ENCODE peak calls at places on chromosomes 1 and 21, in five cellular contexts. L, H, E, T and W are unnamed samples.

GRCh38 chr1:226248091-226248490 is 24.6 kb downstream of the MIXL1 start:
- DNase-seq in E (no peak), H (no peak), T (no peak), L (no peak), W (no peak)

GRCh38 chr1:210185063-210185462 is 47.5 kb upstream of the SERTAD4 start:
- DNase-seq in T (peak; percentile 29), L (no peak), E (no peak), H (no peak), W (no peak)

GRCh38 chr1:46547481-46548383 is 3.7 kb downstream of the KNCN start:
- DNase-seq in T (peak; percentile 87), L (peak; percentile 57), E (no peak), H (no peak), W (no peak)

GRCh38 chr1:155463865-155464264 is 98.7 kb downstream of the ASH1L start:
- DNase-seq in T (no peak), H (no peak), L (no peak), E (peak; percentile 47), W (no peak)

GRCh38 chr1:30678209-30678608 is 45.2 kb downstream of the MATN1 start:
- DNase-seq in T (no peak), L (no peak), E (no peak), H (no peak), W (no peak)

GRCh38 chr1:25641931-25642611 is 25.5 kb downstream of the MAN1C1 start:
- DNase-seq in T (no peak), H (no peak), E (peak; percentile 20), L (no peak), W (peak; percentile 75)

GRCh38 chr1:108027389-108027788 is 62.4 kb upstream of the VAV3 start:
- DNase-seq in L (no peak), E (no peak), T (no peak), H (no peak), W (no peak)

GRCh38 chr1:147768582-147768981 is 8.2 kb upstream of the GJA5 start:
- DNase-seq in H (no peak), L (no peak), T (no peak), E (no peak), W (no peak)

GRCh38 chr1:16258591-16259135 is 21.7 kb upstream of the CPLANE2 start:
- DNase-seq in T (no peak), H (no peak), E (no peak), L (no peak), W (no peak)

GRCh38 chr1:234771642-234772344 is 161.8 kb upstream of the IRF2BP2 start:
- DNase-seq in L (no peak), H (no peak), E (no peak), T (no peak), W (no peak)

GRCh38 chr1:227903614-227904501 is 43.9 kb downstream of the WNT9A start:
- DNase-seq in H (no peak), E (no peak), T (no peak), L (no peak), W (no peak)

GRCh38 chr1:167612986-167613385 is 17.0 kb upstream of the RCSD1 start:
- DNase-seq in L (no peak), H (no peak), T (no peak), E (no peak), W (no peak)

GRCh38 chr1:58618303-58618702 is 41.3 kb upstream of the TACSTD2 start:
- DNase-seq in H (no peak), L (peak; percentile 94), E (peak; percentile 54), T (no peak), W (no peak)

GRCh38 chr1:83990734-83991133 is 8.2 kb downstream of the TTLL7 start:
- DNase-seq in E (no peak), L (no peak), H (no peak), T (no peak), W (no peak)
- TF ChIP-seq CTCF in E (no peak), L (no peak), H (no peak), T (no peak), W (no peak)

DNA sequence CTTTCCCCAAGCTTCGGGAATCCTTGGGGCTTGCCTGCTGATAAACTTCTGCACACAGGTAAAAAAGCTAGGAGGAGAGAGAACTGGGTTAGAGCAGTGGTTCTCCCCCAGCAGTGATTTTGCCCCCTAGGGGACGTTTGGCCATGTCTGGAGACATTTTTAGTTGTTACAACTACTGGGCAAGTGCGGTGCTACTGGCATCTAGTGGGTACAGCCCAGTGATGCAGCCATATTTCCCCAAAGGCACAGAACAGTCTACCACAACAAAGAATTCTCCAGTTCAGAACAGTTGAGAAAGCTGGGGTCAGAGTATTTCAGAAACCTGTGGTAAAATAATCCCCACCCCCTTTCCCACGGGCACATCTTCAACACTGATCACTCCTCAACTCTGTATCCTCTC is 41.3 kb downstream of the LRRC71 start:
- DNase-seq in L (peak; percentile 22), H (no peak), T (peak; percentile 39), E (no peak), W (no peak)
- TF ChIP-seq CTCF in L (no peak), H (no peak), T (peak; percentile 32), E (peak; percentile 20), W (no peak)

DNA sequence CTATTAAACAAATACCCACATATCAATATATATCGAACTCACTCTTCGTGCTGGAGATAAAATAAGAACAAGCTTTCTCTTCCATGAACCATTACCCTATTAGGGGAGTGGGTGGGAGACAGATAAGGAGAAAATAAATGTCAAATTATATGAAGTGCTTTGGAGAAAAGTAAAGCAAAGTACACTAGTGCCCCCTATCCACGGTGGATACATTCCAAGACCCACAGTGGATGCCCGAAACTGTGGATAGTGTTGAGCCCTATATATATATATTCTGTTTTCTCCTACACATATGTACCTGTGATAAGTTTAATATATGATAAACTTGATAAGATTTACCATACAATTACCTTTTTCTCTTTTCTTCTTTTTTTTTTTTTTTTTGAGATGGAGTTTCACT is 54.6 kb downstream of the FH start:
- DNase-seq in E (no peak), L (no peak), H (no peak), T (peak; percentile 32), W (no peak)
- TF ChIP-seq CTCF in E (no peak), L (no peak), H (no peak), T (peak; percentile 56), W (no peak)

GRCh38 chr1:9447215-9447960 is 91.9 kb upstream of the SLC25A33 start:
- DNase-seq in L (no peak), H (no peak), T (no peak), E (no peak), W (no peak)

GRCh38 chr1:9449106-9449627 is 90.1 kb upstream of the SLC25A33 start:
- DNase-seq in T (no peak), H (peak; percentile 37), L (no peak), E (no peak), W (no peak)

GRCh38 chr1:9451086-9451485 is 88.2 kb upstream of the SLC25A33 start:
- DNase-seq in H (no peak), T (no peak), L (no peak), E (no peak), W (no peak)

GRCh38 chr1:9449976-9450696 is 89.1 kb upstream of the SLC25A33 start:
- DNase-seq in T (no peak), E (no peak), H (no peak), L (no peak), W (no peak)

GRCh38 chr1:9448132-9449105 is 90.8 kb upstream of the SLC25A33 start:
- DNase-seq in E (no peak), H (no peak), L (no peak), T (no peak), W (no peak)
- TF ChIP-seq CTCF in E (no peak), H (peak; percentile 38), L (no peak), T (no peak), W (no peak)

GRCh38 chr1:160746870-160747500 is 7.9 kb downstream of the SLAMF7 start:
- DNase-seq in E (no peak), H (no peak), T (peak; percentile 43), L (no peak), W (no peak)

GRCh38 chr1:160747717-160748116 is 8.7 kb downstream of the SLAMF7 start:
- DNase-seq in L (no peak), E (no peak), H (no peak), T (no peak), W (no peak)

GRCh38 chr1:160748182-160748876 is 9.3 kb downstream of the SLAMF7 start:
- DNase-seq in H (no peak), T (peak; percentile 18), E (no peak), L (peak; percentile 24), W (no peak)

GRCh38 chr1:160750608-160751007 is 11.6 kb downstream of the SLAMF7 start:
- DNase-seq in E (no peak), L (no peak), T (no peak), H (no peak), W (no peak)

GRCh38 chr1:160748877-160749269 is 9.8 kb downstream of the SLAMF7 start:
- DNase-seq in E (no peak), H (no peak), L (peak; percentile 25), T (no peak), W (no peak)
- TF ChIP-seq CTCF in E (no peak), H (no peak), L (no peak), T (no peak), W (no peak)

GRCh38 chr1:24112381-24113169 is 640 bp upstream of the MYOM3 start:
- DNase-seq in E (peak; percentile 15), H (peak; percentile 74), T (peak; percentile 71), L (peak; percentile 62), W (no peak)
- TF ChIP-seq CTCF in E (peak; percentile 65), H (peak; percentile 62), T (peak; percentile 75), L (peak; percentile 72), W (peak; percentile 67)

GRCh38 chr1:109630081-109630880 is 10.6 kb downstream of the AMPD2 start:
- DNase-seq in L (peak; percentile 27), T (peak; percentile 66), E (no peak), H (no peak), W (peak; percentile 70)
- TF ChIP-seq CTCF in L (peak; percentile 39), T (peak; percentile 56), E (peak; percentile 8), H (peak; percentile 51), W (peak; percentile 48)

GRCh38 chr21:32366191-32366590 is 26.6 kb downstream of the URB1 start:
- DNase-seq in H (no peak), L (no peak), T (no peak), E (no peak), W (no peak)

GRCh38 chr21:32364387-32364786 is 28.4 kb downstream of the URB1 start:
- DNase-seq in E (no peak), H (peak; percentile 39), T (no peak), L (no peak), W (no peak)

GRCh38 chr21:32368386-32368785 is 24.4 kb downstream of the URB1 start:
- DNase-seq in T (no peak), H (no peak), E (no peak), L (no peak), W (no peak)

GRCh38 chr21:32367158-32367557 is 25.7 kb downstream of the URB1 start:
- DNase-seq in E (no peak), L (no peak), H (no peak), T (no peak), W (no peak)

GRCh38 chr21:32364801-32365200 is 28.0 kb downstream of the URB1 start:
- DNase-seq in T (peak; percentile 27), E (no peak), H (no peak), L (no peak), W (no peak)
- TF ChIP-seq CTCF in T (no peak), E (no peak), H (peak; percentile 22), L (no peak), W (no peak)

GRCh38 chr1:190175320-190175719 is 302.3 kb downstream of the BRINP3 start:
- DNase-seq in H (no peak), L (no peak), T (no peak), E (peak; percentile 52), W (no peak)
- TF ChIP-seq CTCF in H (no peak), L (no peak), T (no peak), E (no peak), W (no peak)